ENCODE peak calls at places on chromosomes 2 and 18, in seven cellular contexts. One of them, this sample, is unnamed.

GRCh38 chr18:70464343-70465114 is 175.7 kb downstream of the SOCS6 start:
- DNase-seq in GM23338: peak
- DNase-seq in SK-N-SH: peak
- DNase-seq in CD8-positive, alpha-beta T cell: peak
- DNase-seq in ascending aorta: no peak
- DNase-seq in heart left ventricle: peak
- DNase-seq in uterus: peak
- DNase-seq in this sample: no peak

GRCh38 chr2:28137221-28137620 is 246.7 kb downstream of the BABAM2 start:
- DNase-seq in SK-N-SH: no peak
- DNase-seq in heart left ventricle: peak
- DNase-seq in CD8-positive, alpha-beta T cell: no peak
- DNase-seq in uterus: peak
- DNase-seq in GM23338: no peak
- DNase-seq in ascending aorta: no peak
- DNase-seq in this sample: no peak

GRCh38 chr2:26576565-26577441 is 64.4 kb downstream of the CIB4 start:
- DNase-seq in CD8-positive, alpha-beta T cell: no peak
- DNase-seq in ascending aorta: no peak
- DNase-seq in SK-N-SH: no peak
- DNase-seq in uterus: no peak
- DNase-seq in GM23338: no peak
- DNase-seq in heart left ventricle: no peak
- DNase-seq in this sample: no peak

GRCh38 chr18:46013484-46014189 is 46.5 kb upstream of the EPG5 start:
- DNase-seq in ascending aorta: no peak
- DNase-seq in heart left ventricle: no peak
- DNase-seq in uterus: no peak
- DNase-seq in SK-N-SH: no peak
- DNase-seq in CD8-positive, alpha-beta T cell: no peak
- DNase-seq in GM23338: no peak
- DNase-seq in this sample: no peak

GRCh38 chr2:140797718-140798117 is 1333.1 kb downstream of the LRP1B start:
- DNase-seq in ascending aorta: no peak
- DNase-seq in heart left ventricle: no peak
- DNase-seq in GM23338: no peak
- DNase-seq in CD8-positive, alpha-beta T cell: no peak
- DNase-seq in uterus: no peak
- DNase-seq in SK-N-SH: no peak
- DNase-seq in this sample: no peak

GRCh38 chr2:101613073-101613704 is 84.3 kb upstream of the MAP4K4 start:
- DNase-seq in ascending aorta: no peak
- DNase-seq in uterus: peak
- DNase-seq in heart left ventricle: no peak
- DNase-seq in GM23338: no peak
- DNase-seq in SK-N-SH: no peak
- DNase-seq in CD8-positive, alpha-beta T cell: no peak
- DNase-seq in this sample: no peak

GRCh38 chr2:190592831-190593230 is 56.1 kb upstream of the NAB1 start:
- DNase-seq in uterus: no peak
- DNase-seq in SK-N-SH: no peak
- DNase-seq in heart left ventricle: no peak
- DNase-seq in GM23338: no peak
- DNase-seq in CD8-positive, alpha-beta T cell: no peak
- DNase-seq in ascending aorta: no peak
- DNase-seq in this sample: no peak

GRCh38 chr18:69469444-69469919 is 68.8 kb downstream of the DOK6 start:
- DNase-seq in SK-N-SH: peak
- DNase-seq in ascending aorta: no peak
- DNase-seq in uterus: no peak
- DNase-seq in heart left ventricle: no peak
- DNase-seq in GM23338: peak
- DNase-seq in CD8-positive, alpha-beta T cell: no peak
- DNase-seq in this sample: no peak

GRCh38 chr2:152740743-152741328 is 22.4 kb downstream of the ARL6IP6 start:
- DNase-seq in CD8-positive, alpha-beta T cell: no peak
- DNase-seq in GM23338: peak
- DNase-seq in SK-N-SH: peak
- DNase-seq in uterus: no peak
- DNase-seq in heart left ventricle: no peak
- DNase-seq in ascending aorta: no peak
- DNase-seq in this sample: no peak

DNA sequence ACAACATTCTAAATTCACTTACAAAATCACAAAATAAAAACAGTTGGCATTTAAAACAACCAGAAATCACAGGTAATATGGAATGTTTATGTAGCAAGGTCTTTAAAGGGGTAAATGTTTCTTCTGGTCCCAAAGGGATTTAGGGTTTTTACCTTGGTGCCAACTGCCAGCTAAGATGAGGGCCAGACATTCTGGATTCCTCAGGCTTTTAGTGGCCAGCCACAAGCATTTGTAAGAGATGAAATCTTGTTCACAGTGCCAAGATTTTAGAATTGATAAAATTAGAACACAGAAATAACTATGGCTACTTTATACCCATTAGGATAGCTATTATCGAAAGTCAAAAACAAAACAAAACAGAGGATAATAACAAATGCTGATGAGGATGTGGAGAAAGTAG is 60.4 kb upstream of the CDKL4 start:
- DNase-seq in CD8-positive, alpha-beta T cell: no peak
- DNase-seq in heart left ventricle: no peak
- DNase-seq in uterus: no peak
- DNase-seq in SK-N-SH: no peak
- DNase-seq in GM23338: no peak
- DNase-seq in ascending aorta: no peak
- DNase-seq in this sample: no peak
- H3K27ac ChIP-seq in CD8-positive, alpha-beta T cell: no peak
- H3K27ac ChIP-seq in heart left ventricle: no peak
- H3K27ac ChIP-seq in uterus: no peak
- H3K27ac ChIP-seq in SK-N-SH: peak
- H3K27ac ChIP-seq in GM23338: no peak
- H3K27ac ChIP-seq in ascending aorta: no peak
- H3K27ac ChIP-seq in this sample: no peak

DNA sequence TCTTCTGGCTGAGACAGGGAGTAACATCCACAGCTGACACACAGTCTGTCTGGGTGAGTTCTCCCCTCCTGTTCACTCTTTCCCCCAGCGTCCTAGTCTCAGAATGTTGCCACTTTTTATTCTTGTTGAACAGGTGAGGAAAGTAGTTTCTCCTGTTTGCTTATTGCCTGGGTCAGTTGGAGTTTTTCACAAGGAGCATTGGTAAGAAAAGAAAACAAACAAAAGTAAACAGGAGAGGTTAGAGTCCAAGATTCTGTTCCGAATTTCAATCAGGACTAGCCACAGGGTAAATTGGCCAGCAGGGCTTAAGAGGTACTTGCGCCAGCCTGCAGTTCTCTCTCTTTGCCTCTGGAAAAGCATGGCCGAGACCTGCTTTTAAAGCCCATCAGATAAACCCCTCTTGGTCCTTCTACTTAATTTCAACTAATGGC is 255.0 kb upstream of the EPAS1 start:
- DNase-seq in ascending aorta: no peak
- DNase-seq in SK-N-SH: no peak
- DNase-seq in uterus: no peak
- DNase-seq in heart left ventricle: no peak
- DNase-seq in GM23338: peak
- DNase-seq in CD8-positive, alpha-beta T cell: no peak
- DNase-seq in this sample: no peak
- H3K27ac ChIP-seq in ascending aorta: no peak
- H3K27ac ChIP-seq in SK-N-SH: no peak
- H3K27ac ChIP-seq in uterus: no peak
- H3K27ac ChIP-seq in heart left ventricle: no peak
- H3K27ac ChIP-seq in GM23338: no peak
- H3K27ac ChIP-seq in CD8-positive, alpha-beta T cell: no peak
- H3K27ac ChIP-seq in this sample: no peak

GRCh38 chr2:186532891-186533290 is 46.8 kb downstream of the ZC3H15 start:
- DNase-seq in uterus: no peak
- DNase-seq in ascending aorta: no peak
- DNase-seq in GM23338: no peak
- DNase-seq in CD8-positive, alpha-beta T cell: no peak
- DNase-seq in heart left ventricle: no peak
- DNase-seq in SK-N-SH: no peak
- DNase-seq in this sample: no peak
- H3K27ac ChIP-seq in uterus: no peak
- H3K27ac ChIP-seq in ascending aorta: no peak
- H3K27ac ChIP-seq in GM23338: no peak
- H3K27ac ChIP-seq in CD8-positive, alpha-beta T cell: no peak
- H3K27ac ChIP-seq in heart left ventricle: no peak
- H3K27ac ChIP-seq in SK-N-SH: peak
- H3K27ac ChIP-seq in this sample: no peak

DNA sequence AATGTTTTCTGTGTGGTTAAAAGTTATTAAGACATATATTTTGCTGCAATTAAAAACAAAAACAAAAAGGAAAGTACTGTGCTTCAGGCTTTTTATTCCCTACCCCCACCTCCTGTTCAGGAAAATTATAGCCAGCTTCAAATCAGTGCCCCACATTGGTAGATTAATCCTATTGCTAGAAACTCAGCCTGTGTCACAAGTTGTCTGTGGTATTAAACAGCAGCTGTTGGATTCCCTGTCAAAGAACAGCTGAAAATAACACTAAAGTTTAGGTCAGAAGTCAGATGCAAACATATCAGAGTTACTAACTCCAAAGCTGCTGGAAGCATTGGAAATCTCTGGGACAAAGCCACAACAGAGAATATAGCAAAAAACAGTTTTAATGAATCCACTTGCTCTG is 798 bp upstream of the CCDC141 start:
- DNase-seq in SK-N-SH: no peak
- DNase-seq in ascending aorta: no peak
- DNase-seq in CD8-positive, alpha-beta T cell: no peak
- DNase-seq in GM23338: no peak
- DNase-seq in heart left ventricle: no peak
- DNase-seq in uterus: no peak
- DNase-seq in this sample: no peak
- H3K27ac ChIP-seq in SK-N-SH: no peak
- H3K27ac ChIP-seq in ascending aorta: no peak
- H3K27ac ChIP-seq in CD8-positive, alpha-beta T cell: no peak
- H3K27ac ChIP-seq in GM23338: peak
- H3K27ac ChIP-seq in heart left ventricle: peak
- H3K27ac ChIP-seq in uterus: no peak
- H3K27ac ChIP-seq in this sample: no peak

GRCh38 chr2:235911125-235911524 is 257.1 kb downstream of the GBX2 start:
- DNase-seq in ascending aorta: no peak
- DNase-seq in uterus: no peak
- DNase-seq in CD8-positive, alpha-beta T cell: no peak
- DNase-seq in SK-N-SH: no peak
- DNase-seq in GM23338: no peak
- DNase-seq in heart left ventricle: no peak
- DNase-seq in this sample: no peak

GRCh38 chr2:235910067-235910466 is 258.1 kb downstream of the GBX2 start:
- DNase-seq in uterus: no peak
- DNase-seq in heart left ventricle: no peak
- DNase-seq in SK-N-SH: no peak
- DNase-seq in GM23338: no peak
- DNase-seq in ascending aorta: no peak
- DNase-seq in CD8-positive, alpha-beta T cell: no peak
- DNase-seq in this sample: no peak

GRCh38 chr2:235909371-235909770 is 258.8 kb downstream of the GBX2 start:
- DNase-seq in ascending aorta: no peak
- DNase-seq in GM23338: no peak
- DNase-seq in SK-N-SH: no peak
- DNase-seq in uterus: no peak
- DNase-seq in CD8-positive, alpha-beta T cell: no peak
- DNase-seq in heart left ventricle: no peak
- DNase-seq in this sample: no peak

GRCh38 chr2:235911633-235912032 is 256.6 kb downstream of the GBX2 start:
- DNase-seq in CD8-positive, alpha-beta T cell: no peak
- DNase-seq in ascending aorta: no peak
- DNase-seq in SK-N-SH: no peak
- DNase-seq in GM23338: peak
- DNase-seq in uterus: no peak
- DNase-seq in heart left ventricle: no peak
- DNase-seq in this sample: no peak

DNA sequence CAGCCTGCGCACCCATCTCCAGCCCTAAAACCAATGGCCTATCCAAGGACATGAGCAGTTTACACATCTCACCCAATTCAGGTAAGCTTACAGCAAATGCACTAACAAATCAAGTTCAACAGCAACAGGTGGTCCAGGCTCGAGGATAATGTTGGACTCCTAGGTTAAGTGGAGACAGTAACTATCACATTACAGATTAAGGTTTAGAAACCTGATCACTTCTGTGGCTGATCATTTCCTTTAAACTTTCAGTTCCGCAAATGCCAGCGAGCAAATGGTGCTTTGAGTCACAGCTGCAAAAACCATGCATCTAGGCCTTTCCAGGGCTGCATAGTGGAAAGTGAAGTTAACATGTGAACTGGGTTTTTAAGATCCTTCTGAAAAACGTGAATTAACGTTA is 259.4 kb downstream of the GBX2 start:
- DNase-seq in GM23338: no peak
- DNase-seq in heart left ventricle: no peak
- DNase-seq in SK-N-SH: no peak
- DNase-seq in uterus: no peak
- DNase-seq in ascending aorta: no peak
- DNase-seq in CD8-positive, alpha-beta T cell: no peak
- DNase-seq in this sample: no peak
- H3K27ac ChIP-seq in GM23338: no peak
- H3K27ac ChIP-seq in heart left ventricle: no peak
- H3K27ac ChIP-seq in SK-N-SH: no peak
- H3K27ac ChIP-seq in uterus: no peak
- H3K27ac ChIP-seq in ascending aorta: no peak
- H3K27ac ChIP-seq in CD8-positive, alpha-beta T cell: no peak
- H3K27ac ChIP-seq in this sample: no peak

GRCh38 chr18:35588122-35588521 is 6.6 kb downstream of the GALNT1 start:
- DNase-seq in GM23338: no peak
- DNase-seq in ascending aorta: no peak
- DNase-seq in heart left ventricle: no peak
- DNase-seq in SK-N-SH: no peak
- DNase-seq in uterus: no peak
- DNase-seq in CD8-positive, alpha-beta T cell: no peak
- DNase-seq in this sample: no peak
- H3K27ac ChIP-seq in GM23338: no peak
- H3K27ac ChIP-seq in ascending aorta: no peak
- H3K27ac ChIP-seq in heart left ventricle: no peak
- H3K27ac ChIP-seq in SK-N-SH: no peak
- H3K27ac ChIP-seq in uterus: no peak
- H3K27ac ChIP-seq in CD8-positive, alpha-beta T cell: no peak
- H3K27ac ChIP-seq in this sample: no peak

DNA sequence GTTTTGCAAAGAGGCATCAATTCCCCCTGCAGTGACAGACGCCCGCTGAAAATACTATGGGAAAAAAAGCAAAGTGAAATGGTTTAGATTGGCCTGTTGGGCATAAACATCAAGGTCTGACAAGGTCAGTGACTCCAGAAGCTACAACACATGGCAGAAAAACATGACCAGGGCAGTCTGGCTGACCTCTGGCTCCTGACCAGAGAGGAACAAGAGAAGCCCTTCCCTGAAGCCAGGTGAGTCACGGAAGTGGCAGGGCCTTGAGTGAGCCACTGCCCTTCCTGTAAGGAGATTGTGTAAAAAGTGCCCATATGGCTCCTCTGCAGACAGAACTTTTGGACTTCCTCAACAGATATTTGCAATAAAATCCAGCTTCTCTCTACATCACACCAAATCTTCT is 72.0 kb downstream of the DNER start:
- DNase-seq in heart left ventricle: no peak
- DNase-seq in GM23338: no peak
- DNase-seq in ascending aorta: no peak
- DNase-seq in uterus: no peak
- DNase-seq in SK-N-SH: no peak
- DNase-seq in CD8-positive, alpha-beta T cell: no peak
- DNase-seq in this sample: no peak
- H3K27ac ChIP-seq in heart left ventricle: no peak
- H3K27ac ChIP-seq in GM23338: no peak
- H3K27ac ChIP-seq in ascending aorta: no peak
- H3K27ac ChIP-seq in uterus: no peak
- H3K27ac ChIP-seq in SK-N-SH: no peak
- H3K27ac ChIP-seq in CD8-positive, alpha-beta T cell: no peak
- H3K27ac ChIP-seq in this sample: no peak

This sample was measured in esophagus squamous epithelium.